ENCODE peak calls at places on chromosomes 11 and 22, in four cellular contexts. One of them, this sample, is unnamed.

GRCh38 chr11:86579406-86579731 is 93.0 kb downstream of the ME3 start:
- DNase-seq in psoas muscle: no peak
- DNase-seq in foreskin fibroblast: peak; percentile 69
- DNase-seq in body of pancreas: no peak
- DNase-seq in this sample: no peak

GRCh38 chr22:37843746-37844089 is 416 bp downstream of the ANKRD54 start:
- DNase-seq in psoas muscle: peak; percentile 56
- DNase-seq in foreskin fibroblast: peak; percentile 66
- DNase-seq in body of pancreas: peak; percentile 66
- DNase-seq in this sample: no peak

GRCh38 chr22:35769974-35770373 is 52.3 kb downstream of the APOL5 start:
- DNase-seq in psoas muscle: no peak
- DNase-seq in foreskin fibroblast: no peak
- DNase-seq in body of pancreas: no peak
- DNase-seq in this sample: no peak

GRCh38 chr11:22342599-22343138 is 4.5 kb downstream of the SLC17A6 start:
- DNase-seq in psoas muscle: no peak
- DNase-seq in foreskin fibroblast: no peak
- DNase-seq in body of pancreas: no peak
- DNase-seq in this sample: no peak

GRCh38 chr22:42868751-42869251 is 11.7 kb upstream of the ARFGAP3 start:
- DNase-seq in psoas muscle: peak; percentile 75
- DNase-seq in foreskin fibroblast: no peak
- DNase-seq in body of pancreas: peak; percentile 93
- DNase-seq in this sample: peak; percentile 67

GRCh38 chr22:27416553-27417427 is 384.8 kb downstream of the MN1 start:
- DNase-seq in psoas muscle: no peak
- DNase-seq in foreskin fibroblast: peak; percentile 91
- DNase-seq in body of pancreas: peak; percentile 24
- DNase-seq in this sample: peak; percentile 84

GRCh38 chr11:62245271-62245753 is 3.3 kb downstream of the SCGB1D2 start:
- DNase-seq in psoas muscle: no peak
- DNase-seq in foreskin fibroblast: peak; percentile 48
- DNase-seq in body of pancreas: peak; percentile 16
- DNase-seq in this sample: peak; percentile 18

GRCh38 chr22:44023404-44024287 is 456 bp upstream of the PARVB start:
- DNase-seq in psoas muscle: peak; percentile 69
- DNase-seq in foreskin fibroblast: peak; percentile 73
- DNase-seq in body of pancreas: peak; percentile 50
- DNase-seq in this sample: no peak

GRCh38 chr11:1829039-1829820 is 5.6 kb upstream of the SYT8 start:
- DNase-seq in psoas muscle: peak; percentile 24
- DNase-seq in foreskin fibroblast: peak; percentile 73
- DNase-seq in body of pancreas: no peak
- DNase-seq in this sample: peak; percentile 36

GRCh38 chr22:32355760-32356159 is 1.9 kb upstream of the RFPL3 start:
- DNase-seq in psoas muscle: no peak
- DNase-seq in foreskin fibroblast: no peak
- DNase-seq in body of pancreas: peak; percentile 15
- DNase-seq in this sample: no peak

GRCh38 chr11:102614485-102614884 is 10.6 kb downstream of the MMP20 start:
- DNase-seq in psoas muscle: no peak
- DNase-seq in foreskin fibroblast: no peak
- DNase-seq in body of pancreas: no peak
- DNase-seq in this sample: no peak
- TF ChIP-seq CTCF in psoas muscle: no peak
- TF ChIP-seq CTCF in foreskin fibroblast: no peak
- TF ChIP-seq CTCF in body of pancreas: no peak
- TF ChIP-seq CTCF in this sample: peak; percentile 30

GRCh38 chr11:128515086-128515485 is 72.3 kb downstream of the ETS1 start:
- DNase-seq in psoas muscle: no peak
- DNase-seq in foreskin fibroblast: no peak
- DNase-seq in body of pancreas: no peak
- DNase-seq in this sample: no peak

GRCh38 chr11:128516886-128517285 is 70.5 kb downstream of the ETS1 start:
- DNase-seq in psoas muscle: no peak
- DNase-seq in foreskin fibroblast: no peak
- DNase-seq in body of pancreas: no peak
- DNase-seq in this sample: no peak

GRCh38 chr11:128516467-128516778 is 70.9 kb downstream of the ETS1 start:
- DNase-seq in psoas muscle: no peak
- DNase-seq in foreskin fibroblast: no peak
- DNase-seq in body of pancreas: peak; percentile 38
- DNase-seq in this sample: no peak

GRCh38 chr11:128517457-128518230 is 69.7 kb downstream of the ETS1 start:
- DNase-seq in psoas muscle: no peak
- DNase-seq in foreskin fibroblast: peak; percentile 60
- DNase-seq in body of pancreas: no peak
- DNase-seq in this sample: peak; percentile 52

DNA sequence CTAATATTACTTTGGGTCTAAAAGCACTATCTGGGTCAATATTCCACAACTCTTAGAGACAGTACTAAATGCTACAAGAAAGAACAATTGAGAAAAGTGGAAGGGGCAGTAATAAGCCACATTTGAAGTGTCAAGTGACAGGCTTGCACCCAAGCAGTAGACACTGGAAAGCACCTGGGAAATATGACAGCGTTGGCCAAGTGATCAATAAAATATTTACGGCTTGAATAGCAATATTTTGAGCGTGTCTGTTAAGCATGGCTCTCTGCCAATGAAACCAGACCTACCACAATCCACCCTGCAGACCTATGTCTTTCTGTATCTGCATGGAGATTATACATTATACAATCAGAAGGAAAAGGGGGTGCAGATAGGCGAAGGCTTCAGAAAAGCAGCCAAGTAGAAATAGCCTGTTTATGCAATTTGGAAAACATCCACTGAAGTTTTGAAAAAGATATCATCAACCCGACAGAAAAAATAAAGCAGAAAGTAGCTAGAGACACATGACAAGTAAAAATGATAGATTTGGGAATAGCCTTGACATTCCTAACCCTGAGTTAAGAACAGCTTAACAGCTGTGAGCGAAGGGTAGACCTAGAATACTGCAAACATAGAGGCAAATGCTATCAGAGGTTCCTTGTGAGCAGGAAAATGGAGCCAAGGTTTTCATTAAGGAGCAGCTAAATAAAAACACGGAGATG is 71.4 kb downstream of the ETS1 start:
- DNase-seq in psoas muscle: no peak
- DNase-seq in foreskin fibroblast: no peak
- DNase-seq in body of pancreas: no peak
- DNase-seq in this sample: no peak
- H3K4me3 ChIP-seq in psoas muscle: peak overlapping the region; percentile 88
- H3K4me3 ChIP-seq in foreskin fibroblast: no peak overlapping the region
- H3K4me3 ChIP-seq in body of pancreas: no peak overlapping the region
- H3K4me3 ChIP-seq in this sample: no peak overlapping the region

GRCh38 chr11:25970726-25971508 is 361.0 kb upstream of the ANO3 start:
- DNase-seq in psoas muscle: no peak
- DNase-seq in foreskin fibroblast: no peak
- DNase-seq in body of pancreas: no peak
- DNase-seq in this sample: no peak
- TF ChIP-seq CTCF in psoas muscle: no peak
- TF ChIP-seq CTCF in foreskin fibroblast: peak; percentile 18
- TF ChIP-seq CTCF in body of pancreas: no peak
- TF ChIP-seq CTCF in this sample: peak; percentile 38

GRCh38 chr11:99693941-99694492 is 673.3 kb downstream of the CNTN5 start:
- DNase-seq in psoas muscle: no peak
- DNase-seq in foreskin fibroblast: no peak
- DNase-seq in body of pancreas: peak; percentile 6
- DNase-seq in this sample: peak; percentile 55
- H3K4me3 ChIP-seq in psoas muscle: no peak overlapping the region
- H3K4me3 ChIP-seq in foreskin fibroblast: no peak overlapping the region
- H3K4me3 ChIP-seq in body of pancreas: no peak overlapping the region
- H3K4me3 ChIP-seq in this sample: no peak overlapping the region

GRCh38 chr11:44149651-44150050 is 54.2 kb downstream of the EXT2 start:
- DNase-seq in psoas muscle: no peak
- DNase-seq in foreskin fibroblast: peak; percentile 24
- DNase-seq in body of pancreas: no peak
- DNase-seq in this sample: no peak

GRCh38 chr11:44150395-44150794 is 54.9 kb downstream of the EXT2 start:
- DNase-seq in psoas muscle: no peak
- DNase-seq in foreskin fibroblast: no peak
- DNase-seq in body of pancreas: no peak
- DNase-seq in this sample: no peak

GRCh38 chr11:44146931-44147330 is 51.5 kb downstream of the EXT2 start:
- DNase-seq in psoas muscle: no peak
- DNase-seq in foreskin fibroblast: no peak
- DNase-seq in body of pancreas: no peak
- DNase-seq in this sample: no peak

GRCh38 chr11:44145011-44145777 is 49.7 kb downstream of the EXT2 start:
- DNase-seq in psoas muscle: no peak
- DNase-seq in foreskin fibroblast: peak; percentile 20
- DNase-seq in body of pancreas: no peak
- DNase-seq in this sample: no peak

DNA sequence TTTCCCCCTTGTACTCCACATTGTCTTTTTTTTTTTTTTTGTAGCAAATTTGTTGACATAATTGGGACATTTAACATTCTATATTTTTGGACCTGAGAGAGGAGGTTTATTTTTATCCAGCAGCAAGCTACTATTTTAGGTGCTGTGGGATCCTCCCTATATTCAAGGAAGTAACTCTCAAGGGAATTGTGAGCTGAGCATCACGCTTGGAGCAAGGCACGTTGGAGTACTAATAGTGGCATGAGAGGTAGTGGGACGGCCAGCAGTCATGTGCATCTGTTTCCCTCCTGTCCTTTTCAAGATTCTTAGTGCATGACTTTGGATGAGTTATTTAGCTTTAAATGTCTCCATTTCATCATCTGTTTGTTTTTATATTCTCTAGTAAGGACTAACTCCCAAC is 52.3 kb downstream of the EXT2 start:
- DNase-seq in psoas muscle: no peak
- DNase-seq in foreskin fibroblast: peak; percentile 5
- DNase-seq in body of pancreas: no peak
- DNase-seq in this sample: no peak
- TF ChIP-seq CTCF in psoas muscle: no peak
- TF ChIP-seq CTCF in foreskin fibroblast: no peak
- TF ChIP-seq CTCF in body of pancreas: no peak
- TF ChIP-seq CTCF in this sample: no peak

GRCh38 chr11:65111159-65111536 is 524 bp upstream of the TM7SF2 start:
- DNase-seq in psoas muscle: no peak
- DNase-seq in foreskin fibroblast: no peak
- DNase-seq in body of pancreas: no peak
- DNase-seq in this sample: no peak
- H3K4me3 ChIP-seq in psoas muscle: no peak overlapping the region
- H3K4me3 ChIP-seq in foreskin fibroblast: no peak overlapping the region
- H3K4me3 ChIP-seq in body of pancreas: no peak overlapping the region
- H3K4me3 ChIP-seq in this sample: no peak overlapping the region

DNA sequence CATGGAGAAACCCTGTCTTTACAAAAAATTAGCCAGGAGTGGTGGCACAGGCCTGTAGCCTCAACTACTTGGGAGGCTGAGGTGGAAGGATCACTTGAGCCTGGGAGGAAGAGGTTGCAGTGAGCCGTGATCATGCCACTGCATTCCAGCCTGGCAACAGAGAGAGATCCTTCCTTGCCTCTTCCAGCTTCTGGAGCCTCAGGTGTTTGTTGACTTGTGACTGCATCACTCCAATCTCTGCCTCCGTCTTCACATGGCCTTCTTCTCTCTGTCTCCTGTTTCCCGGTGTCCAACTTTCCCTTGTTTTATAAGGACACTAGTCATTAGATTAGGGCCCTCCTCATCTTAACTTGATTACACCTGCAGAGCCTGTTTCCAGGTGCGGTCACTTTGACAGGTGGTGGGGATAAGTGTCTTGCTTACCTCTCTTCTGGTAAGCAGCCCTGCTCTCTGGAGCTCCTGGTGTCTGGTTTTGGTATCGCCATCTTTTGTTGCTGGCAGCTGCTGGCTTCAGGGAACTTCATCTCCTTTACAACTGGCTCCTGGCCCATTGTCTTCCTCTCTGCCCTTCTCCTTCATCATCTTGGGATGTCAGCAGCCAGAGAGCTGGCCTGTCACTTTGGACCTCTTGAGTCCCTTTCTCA is 8.2 kb upstream of the USP2 start:
- DNase-seq in psoas muscle: no peak
- DNase-seq in foreskin fibroblast: no peak
- DNase-seq in body of pancreas: peak; percentile 26
- DNase-seq in this sample: no peak
- TF ChIP-seq CTCF in psoas muscle: peak; percentile 10
- TF ChIP-seq CTCF in foreskin fibroblast: peak; percentile 24
- TF ChIP-seq CTCF in body of pancreas: peak; percentile 19
- TF ChIP-seq CTCF in this sample: peak; percentile 49

GRCh38 chr11:121367434-121367833 is 74.9 kb downstream of the SC5D start:
- DNase-seq in psoas muscle: no peak
- DNase-seq in foreskin fibroblast: peak; percentile 4
- DNase-seq in body of pancreas: no peak
- DNase-seq in this sample: peak; percentile 15

GRCh38 chr11:121365304-121365703 is 72.7 kb downstream of the SC5D start:
- DNase-seq in psoas muscle: no peak
- DNase-seq in foreskin fibroblast: no peak
- DNase-seq in body of pancreas: no peak
- DNase-seq in this sample: no peak

GRCh38 chr11:121368504-121368903 is 75.9 kb downstream of the SC5D start:
- DNase-seq in psoas muscle: no peak
- DNase-seq in foreskin fibroblast: no peak
- DNase-seq in body of pancreas: no peak
- DNase-seq in this sample: no peak

GRCh38 chr11:121366038-121366437 is 73.5 kb downstream of the SC5D start:
- DNase-seq in psoas muscle: no peak
- DNase-seq in foreskin fibroblast: no peak
- DNase-seq in body of pancreas: no peak
- DNase-seq in this sample: no peak

GRCh38 chr11:121366970-121367369 is 74.4 kb downstream of the SC5D start:
- DNase-seq in psoas muscle: no peak
- DNase-seq in foreskin fibroblast: no peak
- DNase-seq in body of pancreas: no peak
- DNase-seq in this sample: no peak
- H3K4me3 ChIP-seq in psoas muscle: no peak overlapping the region
- H3K4me3 ChIP-seq in foreskin fibroblast: no peak overlapping the region
- H3K4me3 ChIP-seq in body of pancreas: no peak overlapping the region
- H3K4me3 ChIP-seq in this sample: no peak overlapping the region

GRCh38 chr22:20808844-20809243 is 34.9 kb downstream of the SERPIND1 start:
- DNase-seq in psoas muscle: no peak
- DNase-seq in foreskin fibroblast: no peak
- DNase-seq in body of pancreas: no peak
- DNase-seq in this sample: no peak

GRCh38 chr22:20811171-20811570 is 37.3 kb downstream of the SERPIND1 start:
- DNase-seq in psoas muscle: no peak
- DNase-seq in foreskin fibroblast: no peak
- DNase-seq in body of pancreas: no peak
- DNase-seq in this sample: no peak

GRCh38 chr22:20809538-20810185 is 35.7 kb downstream of the SERPIND1 start:
- DNase-seq in psoas muscle: no peak
- DNase-seq in foreskin fibroblast: no peak
- DNase-seq in body of pancreas: no peak
- DNase-seq in this sample: no peak

GRCh38 chr22:20811971-20812660 is 38.2 kb downstream of the SERPIND1 start:
- DNase-seq in psoas muscle: no peak
- DNase-seq in foreskin fibroblast: no peak
- DNase-seq in body of pancreas: no peak
- DNase-seq in this sample: no peak

GRCh38 chr22:20810645-20811044 is 36.7 kb downstream of the SERPIND1 start:
- DNase-seq in psoas muscle: no peak
- DNase-seq in foreskin fibroblast: no peak
- DNase-seq in body of pancreas: no peak
- DNase-seq in this sample: no peak
- TF ChIP-seq CTCF in psoas muscle: no peak
- TF ChIP-seq CTCF in foreskin fibroblast: no peak
- TF ChIP-seq CTCF in body of pancreas: no peak
- TF ChIP-seq CTCF in this sample: no peak